ENCODE peak calls at places on chromosomes 1 and 21, in six cellular contexts. K is dermis blood vessel endothelial cell; P is AG09309; B is left ventricle myocardium inferior; L is stimulated activated CD4-positive, alpha-beta T cell treated with anti-CD3 and anti-CD28 coated beads, Interleukin-12 subunit alpha, Interleukin-12 subunit beta, amount 100 ng/mL, for 4 hours; G is RWPE1. D is an unnamed sample.

GRCh38 chr1:245016700-245017099 is 138.1 kb upstream of the KIF26B start:
- DNase-seq in K (no peak), P (no peak), B (no peak), L (no peak), G (no peak), D (no peak)

GRCh38 chr1:156120318-156120717 is 5.8 kb downstream of the LMNA start:
- DNase-seq in K (no peak), P (no peak), B (no peak), L (no peak), G (no peak), D (no peak)

GRCh38 chr1:218342091-218342490 is 3.0 kb upstream of the TGFB2 start:
- DNase-seq in K (no peak), P (no peak), B (no peak), L (no peak), G (no peak), D (no peak)

GRCh38 chr1:116763787-116764465 is 9.7 kb downstream of the CD2 start:
- DNase-seq in K (peak), P (no peak), B (no peak), L (no peak), G (peak), D (peak)

GRCh38 chr21:34595457-34595856 is 19.5 kb downstream of the RCAN1 start:
- DNase-seq in K (no peak), P (no peak), B (no peak), L (no peak), G (no peak), D (no peak)

GRCh38 chr1:236603896-236604217 is 459 bp downstream of the HEATR1 start:
- DNase-seq in K (peak), P (no peak), B (no peak), L (no peak), G (peak), D (no peak)

GRCh38 chr1:201539561-201540404 is 856 bp downstream of the NAV1 start:
- DNase-seq in K (peak), P (no peak), B (peak), L (no peak), G (no peak), D (peak)

GRCh38 chr1:230120949-230121381 is 53.9 kb downstream of the GALNT2 start:
- DNase-seq in K (peak), P (no peak), B (no peak), L (no peak), G (no peak), D (peak)

GRCh38 chr1:2391034-2391384 is 345 bp downstream of the MORN1 start:
- DNase-seq in K (peak), P (no peak), B (no peak), L (no peak), G (peak), D (peak)

GRCh38 chr1:97297611-97298010 is 576.0 kb downstream of the PTBP2 start:
- DNase-seq in K (peak), P (no peak), B (no peak), L (no peak), G (no peak), D (no peak)

GRCh38 chr1:235586413-235586812 is 63.2 kb downstream of the GNG4 start:
- DNase-seq in K (no peak), P (no peak), B (no peak), L (no peak), G (no peak), D (no peak)

GRCh38 chr1:172040466-172040865 is 199.2 kb downstream of the DNM3 start:
- DNase-seq in K (peak), P (peak), B (no peak), L (no peak), G (peak), D (no peak)

GRCh38 chr1:112395261-112395831 is 668 bp upstream of the CTTNBP2NL start:
- DNase-seq in K (peak), P (no peak), B (no peak), L (no peak), G (no peak), D (no peak)

GRCh38 chr1:165169028-165169427 is 187.5 kb downstream of the LMX1A start:
- DNase-seq in K (no peak), P (no peak), B (no peak), L (no peak), G (peak), D (no peak)

GRCh38 chr1:6038603-6039002 is 7.1 kb upstream of the KCNAB2 start:
- DNase-seq in K (no peak), P (no peak), B (no peak), L (no peak), G (no peak), D (no peak)

GRCh38 chr1:41479000-41479807 is 5.3 kb downstream of the EDN2 start:
- DNase-seq in K (no peak), P (no peak), B (peak), L (no peak), G (no peak), D (no peak)

GRCh38 chr1:93588206-93588605 is 93.4 kb downstream of the BCAR3 start:
- DNase-seq in K (peak), P (no peak), B (no peak), L (no peak), G (no peak), D (no peak)

GRCh38 chr1:176880954-176881595 is 283.4 kb downstream of the ASTN1 start:
- DNase-seq in K (peak), P (peak), B (peak), L (peak), G (peak), D (peak)

GRCh38 chr1:6969106-6969505 is 183.9 kb downstream of the CAMTA1 start:
- DNase-seq in K (no peak), P (no peak), B (no peak), L (no peak), G (no peak), D (no peak)

GRCh38 chr1:3403011-3403345 is 51.5 kb upstream of the ARHGEF16 start:
- DNase-seq in K (no peak), P (no peak), B (no peak), L (no peak), G (no peak), D (no peak)

GRCh38 chr1:12052997-12053686 is 10.0 kb upstream of the TNFRSF8 start:
- DNase-seq in K (no peak), P (no peak), B (peak), L (no peak), G (no peak), D (no peak)

GRCh38 chr21:34987673-34988072 is 61.4 kb downstream of the RUNX1 start:
- DNase-seq in K (no peak), P (no peak), B (no peak), L (no peak), G (no peak), D (no peak)

GRCh38 chr1:35085421-35085820 is 6.2 kb downstream of the ZMYM1 start:
- DNase-seq in K (peak), P (no peak), B (no peak), L (no peak), G (peak), D (no peak)